ENCODE peak calls at places on chromosome 19, in six cellular contexts. Z, X, L, T, C and M are unnamed samples.

GRCh38 chr19:507286-508203 is at the start of gene TPGS1:
- DNase-seq in X (peak; percentile 93), T (peak; percentile 74), Z (peak; percentile 97), L (peak; percentile 89), C (peak; percentile 89), M (peak; percentile 99)

GRCh38 chr19:5038631-5039271 is 69.8 kb downstream of the KDM4B start:
- DNase-seq in C (no peak), L (no peak), Z (peak; percentile 74), X (peak; percentile 74), T (no peak), M (no peak)

GRCh38 chr19:56372281-56372680 is 21.1 kb downstream of the ZNF582 start:
- DNase-seq in X (no peak), Z (no peak), T (no peak), C (no peak), L (no peak), M (no peak)

GRCh38 chr19:11506101-11506555 is 489 bp upstream of the ZNF653 start:
- DNase-seq in X (no peak), Z (no peak), L (peak; percentile 52), T (no peak), C (no peak), M (no peak)

GRCh38 chr19:831407-832369 is 4.1 kb downstream of the AZU1 start:
- DNase-seq in X (no peak), C (no peak), L (no peak), T (peak; percentile 56), Z (peak; percentile 41), M (no peak)

GRCh38 chr19:974564-975257 is 9.4 kb upstream of the WDR18 start:
- DNase-seq in L (no peak), T (no peak), Z (no peak), X (no peak), C (no peak), M (no peak)

GRCh38 chr19:56167064-56167578 is 8.7 kb upstream of the GALP start:
- DNase-seq in C (no peak), X (peak; percentile 82), T (no peak), Z (no peak), L (no peak), M (no peak)

GRCh38 chr19:43533546-43534304 is 737 bp downstream of the ZNF575 start:
- DNase-seq in X (peak; percentile 100), L (peak; percentile 96), T (peak; percentile 97), Z (peak; percentile 98), C (peak; percentile 98), M (peak; percentile 99)

GRCh38 chr19:35986664-35987570 is 8.1 kb upstream of the SDHAF1 start:
- DNase-seq in Z (peak; percentile 87), L (peak; percentile 35), C (no peak), T (no peak), X (peak; percentile 83), M (no peak)

GRCh38 chr19:18429717-18430416 is 8.1 kb downstream of the ISYNA1 start:
- DNase-seq in C (no peak), X (no peak), Z (no peak), L (peak; percentile 17), T (no peak), M (no peak)

GRCh38 chr19:18427080-18427751 is 8.0 kb downstream of the SSBP4 start:
- DNase-seq in Z (no peak), X (no peak), T (no peak), C (no peak), L (no peak), M (no peak)

GRCh38 chr19:18427752-18428131 is 8.5 kb downstream of the SSBP4 start:
- DNase-seq in L (no peak), C (no peak), Z (no peak), T (no peak), X (no peak), M (no peak)

GRCh38 chr19:18428837-18429674 is 8.9 kb downstream of the ISYNA1 start:
- DNase-seq in L (peak; percentile 80), C (no peak), T (no peak), X (peak; percentile 96), Z (peak; percentile 96), M (peak; percentile 96)

DNA sequence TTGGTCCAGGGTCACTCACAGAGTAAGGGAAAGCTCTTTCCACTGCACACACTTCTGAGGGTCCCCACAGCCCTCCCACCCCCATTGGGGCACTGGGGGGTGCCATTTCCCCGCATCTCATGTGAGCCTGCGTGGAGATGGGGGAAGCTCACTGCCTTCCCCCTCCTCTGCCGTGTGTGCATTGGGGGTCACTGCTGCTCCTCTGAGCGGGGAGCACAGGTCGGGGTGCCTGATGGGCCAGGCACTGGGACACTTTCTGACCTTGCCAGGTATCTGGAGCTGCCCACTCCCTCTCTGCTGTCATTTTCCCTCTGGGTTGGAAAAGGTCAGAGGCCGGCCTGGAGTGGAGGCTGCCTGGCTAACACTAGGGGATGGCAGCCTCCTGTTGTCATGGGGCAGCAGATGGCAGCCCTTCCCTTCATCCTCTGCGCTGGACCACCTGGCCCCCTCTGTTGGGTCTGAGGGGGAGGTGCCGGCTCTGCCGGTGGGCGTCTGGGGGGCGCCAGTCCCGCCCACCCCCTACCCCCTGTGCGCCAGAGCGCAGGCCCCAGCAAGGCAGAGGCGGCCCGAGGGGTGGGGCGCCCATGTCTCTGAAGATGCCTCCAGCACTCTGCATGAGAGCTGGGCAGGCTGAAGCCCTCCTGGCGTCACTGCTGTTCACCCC is 9.1 kb downstream of the SSBP4 start:
- DNase-seq in C (no peak), L (no peak), T (no peak), X (no peak), Z (no peak), M (no peak)
- TF ChIP-seq CTCF in C (no peak), L (no peak), T (no peak), X (no peak), Z (no peak), M (no peak)

GRCh38 chr19:50255115-50255514 is 51.7 kb downstream of the MYH14 start:
- DNase-seq in X (peak; percentile 49), Z (no peak), T (no peak), C (no peak), L (no peak), M (no peak)
- TF ChIP-seq CTCF in X (peak; percentile 61), Z (no peak), T (no peak), C (no peak), L (no peak), M (no peak)

GRCh38 chr19:49421878-49422202 is 1.4 kb downstream of the PTH2 start:
- DNase-seq in Z (no peak), T (no peak), L (no peak), C (no peak), X (no peak), M (no peak)

GRCh38 chr19:49423985-49424303 is 703 bp upstream of the PTH2 start:
- DNase-seq in T (no peak), L (no peak), X (no peak), Z (no peak), C (no peak), M (no peak)

GRCh38 chr19:49421039-49421877 is 2.0 kb downstream of the PTH2 start:
- DNase-seq in L (peak; percentile 67), X (peak; percentile 99), C (peak; percentile 40), Z (no peak), T (peak; percentile 61), M (peak; percentile 82)

GRCh38 chr19:49423278-49423984 is at the start of gene PTH2:
- DNase-seq in X (no peak), C (no peak), L (no peak), T (no peak), Z (no peak), M (peak; percentile 83)

GRCh38 chr19:49422407-49423277 is 599 bp downstream of the PTH2 start:
- DNase-seq in C (no peak), X (peak; percentile 86), Z (no peak), T (peak; percentile 41), L (peak; percentile 50), M (peak; percentile 84)
- TF ChIP-seq CTCF in C (no peak), X (peak; percentile 58), Z (no peak), T (peak; percentile 31), L (peak; percentile 28), M (peak; percentile 55)

DNA sequence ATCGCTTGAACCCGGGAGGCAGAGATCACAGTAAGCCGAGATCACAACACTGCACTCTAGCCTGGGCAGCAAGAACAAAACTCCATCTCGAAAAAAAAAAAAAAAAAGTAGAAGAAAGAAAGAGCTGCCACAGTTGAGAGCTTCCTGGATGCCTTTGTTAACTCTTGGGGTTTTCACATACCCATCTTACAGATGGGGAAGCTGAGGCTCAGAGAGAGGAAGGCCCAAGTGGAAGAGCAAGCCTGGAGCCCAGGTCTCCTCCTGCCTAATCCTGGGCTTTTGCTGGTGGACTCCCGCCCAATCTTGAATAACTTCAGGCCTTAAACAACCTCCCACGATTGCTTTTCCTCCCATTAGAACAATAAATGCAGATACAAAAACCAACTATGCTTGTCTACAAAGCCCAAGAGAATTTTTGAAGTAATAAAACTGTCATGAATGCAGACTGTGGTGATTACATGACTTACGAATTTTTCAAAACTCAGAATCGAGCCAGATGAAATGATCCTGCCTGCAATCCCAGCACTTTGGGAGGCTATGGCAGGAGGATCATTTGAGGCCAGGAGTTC is 41.7 kb downstream of the LTBP4 start:
- DNase-seq in Z (no peak), X (no peak), C (no peak), T (no peak), L (no peak), M (no peak)
- TF ChIP-seq CTCF in Z (no peak), X (no peak), C (no peak), T (no peak), L (no peak), M (no peak)